ENCODE peak calls at places on chromosome 10, in ten cellular contexts. F, T, K, B, R, C, W, P, D and Y are unnamed samples.
A peak's percentile ranks its signal among the peaks of the same experiment; 100 is the strongest.

GRCh38 chr10:85447690-85448089 is 918.9 kb downstream of the GRID1 start:
- DNase-seq in B (no peak), P (no peak), W (no peak), D (peak; percentile 51), R (no peak), C (no peak), F (no peak), T (no peak), K (no peak), Y (no peak)

GRCh38 chr10:1659221-1659791 is 78.0 kb downstream of the ADARB2 start:
- DNase-seq in K (no peak), R (no peak), F (no peak), B (no peak), C (no peak), T (no peak), D (no peak), W (no peak), P (no peak), Y (no peak)

GRCh38 chr10:116274141-116274861 is 1.3 kb upstream of the GFRA1 start:
- DNase-seq in F (no peak), P (peak; percentile 37), W (peak; percentile 51), R (no peak), T (no peak), B (no peak), K (no peak), C (peak; percentile 57), D (no peak), Y (peak; percentile 17)

GRCh38 chr10:118584181-118584954 is 11.1 kb downstream of the PRLHR start:
- DNase-seq in C (peak; percentile 72), K (peak; percentile 70), B (no peak), W (peak; percentile 91), R (no peak), P (peak; percentile 68), D (no peak), T (no peak), F (no peak), Y (peak; percentile 78)

GRCh38 chr10:124696446-124697392 is 47.5 kb downstream of the FAM53B start:
- DNase-seq in B (no peak), K (no peak), P (no peak), T (no peak), W (no peak), F (no peak), C (no peak), D (no peak), R (no peak), Y (no peak)

GRCh38 chr10:778626-779330 is 89.3 kb upstream of the DIP2C start:
- DNase-seq in F (no peak), P (no peak), K (peak; percentile 28), W (no peak), T (no peak), B (no peak), C (peak; percentile 9), D (no peak), R (no peak), Y (no peak)

GRCh38 chr10:110918633-110919348 is at the start of gene BBIP1:
- DNase-seq in F (peak; percentile 100), D (peak; percentile 100), R (no peak), B (peak; percentile 91), W (peak; percentile 100), C (no peak), K (peak; percentile 100), T (no peak), P (peak; percentile 100), Y (no peak)

GRCh38 chr10:123148414-123149161 is 652 bp downstream of the HMX2 start:
- DNase-seq in D (peak; percentile 24), K (no peak), R (no peak), F (no peak), B (no peak), W (no peak), P (no peak), C (no peak), T (no peak), Y (peak; percentile 54)

GRCh38 chr10:86684305-86684704 is 16.0 kb downstream of the LDB3 start:
- DNase-seq in K (peak; percentile 35), P (no peak), D (peak; percentile 51), T (no peak), W (peak; percentile 28), C (peak; percentile 63), B (no peak), F (no peak), R (no peak), Y (peak; percentile 32)

GRCh38 chr10:14581553-14581952 is 193.1 kb downstream of the FAM107B start:
- DNase-seq in R (no peak), D (no peak), C (no peak), B (no peak), K (no peak), W (no peak), T (no peak), F (no peak), P (no peak), Y (no peak)

GRCh38 chr10:31744025-31744424 is 184.6 kb downstream of the ARHGAP12 start:
- DNase-seq in W (no peak), K (no peak), F (no peak), P (no peak), D (no peak), C (no peak), B (no peak), T (no peak), R (no peak), Y (no peak)

GRCh38 chr10:26855186-26855585 is 5.6 kb downstream of the ABI1 start:
- DNase-seq in B (no peak), F (no peak), C (peak; percentile 19), R (no peak), T (no peak), D (peak; percentile 45), K (peak; percentile 50), W (peak; percentile 22), P (peak; percentile 33), Y (no peak)

GRCh38 chr10:103549349-103549685 is 55.8 kb downstream of the NEURL1 start:
- DNase-seq in D (no peak), W (no peak), K (no peak), P (no peak), C (no peak), B (no peak), F (no peak), T (no peak), R (no peak), Y (no peak)

GRCh38 chr10:74542077-74542476 is 284.3 kb upstream of the KAT6B start:
- DNase-seq in K (peak; percentile 93), D (peak; percentile 18), C (peak; percentile 79), P (peak; percentile 94), T (no peak), B (no peak), F (no peak), R (no peak), W (peak; percentile 91), Y (peak; percentile 55)

GRCh38 chr10:93742633-93743349 is 14.9 kb upstream of the LGI1 start:
- DNase-seq in B (no peak), K (no peak), C (no peak), R (no peak), W (no peak), P (no peak), T (no peak), F (no peak), D (peak; percentile 87), Y (no peak)

GRCh38 chr10:117535752-117536358 is 6.7 kb upstream of the EMX2 start:
- DNase-seq in C (no peak), B (no peak), R (no peak), P (no peak), F (no peak), W (no peak), K (no peak), D (no peak), T (no peak), Y (no peak)

GRCh38 chr10:23693398-23693797 is 254.5 kb downstream of the OTUD1 start:
- DNase-seq in D (no peak), W (no peak), P (no peak), C (peak; percentile 37), F (no peak), B (no peak), T (no peak), K (no peak), R (no peak), Y (peak; percentile 41)

GRCh38 chr10:35706959-35707358 is 64.9 kb upstream of the FZD8 start:
- DNase-seq in P (no peak), R (no peak), C (no peak), K (no peak), W (no peak), D (no peak), B (no peak), T (no peak), F (no peak), Y (no peak)

GRCh38 chr10:43998021-43998809 is 349.5 kb upstream of the ZNF32 start:
- DNase-seq in B (no peak), T (no peak), P (peak; percentile 94), D (no peak), R (no peak), C (peak; percentile 81), F (no peak), W (no peak), K (peak; percentile 10), Y (peak; percentile 20)